ENCODE peak calls at places on chromosomes 3 and 15, in four cellular contexts. J is SK-N-SH, C is HepG2, Q is GM12878. W is an unnamed sample.

GRCh38 chr3:44969170-44969569 is 6.8 kb downstream of the ZDHHC3 start:
- DNase-seq in J (no peak), C (no peak), Q (no peak), W (no peak)

GRCh38 chr3:23659840-23660430 is 145.8 kb upstream of the UBE2E1 start:
- DNase-seq in J (no peak), C (no peak), Q (no peak), W (no peak)

GRCh38 chr15:80450811-80451321 is 46.7 kb downstream of the ARNT2 start:
- DNase-seq in J (no peak), C (no peak), Q (no peak), W (no peak)

GRCh38 chr15:96230557-96231181 is 99.8 kb upstream of the NR2F2 start:
- DNase-seq in J (no peak), C (no peak), Q (no peak), W (no peak)

GRCh38 chr15:101170568-101171350 is 81.1 kb downstream of the CHSY1 start:
- DNase-seq in J (no peak), C (no peak), Q (no peak), W (no peak)

GRCh38 chr3:12484983-12485327 is 675 bp downstream of the TSEN2 start:
- DNase-seq in J (no peak), C (peak), Q (no peak), W (no peak)

GRCh38 chr3:153848701-153849100 is 272.5 kb upstream of the ARHGEF26 start:
- DNase-seq in J (peak), C (peak), Q (no peak), W (no peak)

GRCh38 chr15:64642875-64643274 is 132.5 kb downstream of the RBPMS2 start:
- DNase-seq in J (no peak), C (peak), Q (no peak), W (no peak)

GRCh38 chr3:70849911-70850699 is 537.7 kb upstream of the MDFIC2 start:
- DNase-seq in J (no peak), C (no peak), Q (no peak), W (no peak)

GRCh38 chr15:92636401-92636949 is 19.1 kb downstream of the FAM174B start:
- DNase-seq in J (no peak), C (no peak), Q (no peak), W (no peak)

GRCh38 chr15:98905981-98906711 is 101.4 kb downstream of the PGPEP1L start:
- DNase-seq in J (no peak), C (no peak), Q (no peak), W (no peak)

GRCh38 chr3:4807381-4808280 is 171.6 kb upstream of the BHLHE40 start:
- DNase-seq in J (no peak), C (no peak), Q (no peak), W (no peak)

GRCh38 chr3:55333041-55333440 is 154.1 kb downstream of the WNT5A start:
- DNase-seq in J (no peak), C (no peak), Q (no peak), W (no peak)

GRCh38 chr15:100529556-100529955 is 806 bp upstream of the CERS3 start:
- DNase-seq in J (no peak), C (no peak), Q (no peak), W (no peak)

GRCh38 chr15:74541494-74542191 is 623 bp downstream of the ARID3B start:
- DNase-seq in J (peak), C (peak), Q (peak), W (no peak)

GRCh38 chr3:152445227-152445626 is 176.5 kb downstream of the MBNL1 start:
- DNase-seq in J (no peak), C (peak), Q (no peak), W (no peak)

GRCh38 chr15:84834227-84834955 is 17.2 kb downstream of the ALPK3 start:
- DNase-seq in J (no peak), C (no peak), Q (no peak), W (no peak)

GRCh38 chr3:97691354-97691753 is 73.2 kb upstream of the ARL6 start:
- DNase-seq in J (no peak), C (no peak), Q (no peak), W (no peak)

GRCh38 chr15:70587896-70588567 is 175.3 kb downstream of the UACA start:
- DNase-seq in J (no peak), C (no peak), Q (no peak), W (no peak)

GRCh38 chr15:66893294-66893693 is 172.1 kb upstream of the SMAD3 start:
- DNase-seq in J (no peak), C (no peak), Q (no peak), W (no peak)

GRCh38 chr3:69454204-69454787 is 68.4 kb upstream of the FRMD4B start:
- DNase-seq in J (no peak), C (no peak), Q (no peak), W (no peak)

GRCh38 chr3:14318638-14319037 is 83.8 kb upstream of the SLC6A6 start:
- DNase-seq in J (no peak), C (no peak), Q (no peak), W (no peak)

GRCh38 chr3:15525790-15526189 is 4.3 kb upstream of the COLQ start:
- DNase-seq in J (no peak), C (no peak), Q (no peak), W (no peak)

GRCh38 chr15:79170256-79170664 is 79.7 kb upstream of the RASGRF1 start:
- DNase-seq in J (peak), C (no peak), Q (no peak), W (no peak)

GRCh38 chr3:61594144-61594977 is 33.0 kb downstream of the PTPRG start:
- DNase-seq in J (peak), C (no peak), Q (no peak), W (no peak)

GRCh38 chr15:49605588-49605987 is 15.0 kb downstream of the FAM227B start:
- DNase-seq in J (no peak), C (no peak), Q (no peak), W (no peak)

GRCh38 chr3:144119611-144120010 is 148.0 kb downstream of the DIPK2A start:
- DNase-seq in J (no peak), C (no peak), Q (no peak), W (no peak)

GRCh38 chr3:155078959-155079794 is 942 bp upstream of the MME start:
- DNase-seq in J (peak), C (no peak), Q (no peak), W (no peak)

GRCh38 chr15:70212963-70213315 is 115.2 kb upstream of the TLE3 start:
- DNase-seq in J (no peak), C (no peak), Q (no peak), W (no peak)

GRCh38 chr3:46729038-46729437 is 11.4 kb upstream of the PRSS50 start:
- DNase-seq in J (no peak), C (no peak), Q (no peak), W (no peak)

GRCh38 chr3:193132247-193132646 is 108.8 kb upstream of the PLAAT1 start:
- DNase-seq in J (no peak), C (no peak), Q (no peak), W (no peak)

GRCh38 chr3:112633757-112634156 is 7.2 kb downstream of the CCDC80 start:
- DNase-seq in J (no peak), C (no peak), Q (no peak), W (no peak)

DNA sequence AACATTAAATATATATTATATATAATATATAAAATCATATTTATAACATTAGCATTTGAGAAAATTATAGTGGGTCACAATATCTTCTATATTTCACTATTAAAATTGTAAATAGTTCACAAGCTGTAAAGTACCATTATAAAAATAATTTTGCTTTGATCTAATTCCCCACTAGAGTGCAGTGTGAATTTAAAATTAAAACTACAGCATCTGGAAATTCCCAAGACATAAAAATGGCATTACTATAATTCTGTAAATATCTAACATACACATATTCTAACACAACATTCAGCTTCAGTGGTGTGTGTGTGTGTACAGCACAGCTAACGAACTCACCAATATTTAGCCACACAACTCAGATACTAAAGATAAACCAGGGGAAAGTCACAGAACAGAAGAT is 424.9 kb upstream of the ZNF385D start:
- DNase-seq in J (peak), C (no peak), Q (no peak), W (no peak)
- TF ChIP-seq TCF12 in J (no peak), C (no peak), Q (no peak), W (no peak)

GRCh38 chr15:31587583-31587982 is 260.9 kb downstream of the KLF13 start:
- DNase-seq in J (no peak), C (no peak), Q (no peak), W (no peak)
- TF ChIP-seq TCF12 in J (no peak), C (no peak), Q (no peak), W (no peak)

GRCh38 chr15:62736756-62737155 is 305.8 kb upstream of the TPM1 start:
- DNase-seq in J (peak), C (no peak), Q (no peak), W (no peak)

GRCh38 chr15:62740141-62741004 is 302.2 kb upstream of the TPM1 start:
- DNase-seq in J (peak), C (no peak), Q (no peak), W (no peak)

GRCh38 chr15:62739507-62739906 is 303.0 kb upstream of the TPM1 start:
- DNase-seq in J (peak), C (no peak), Q (no peak), W (no peak)

GRCh38 chr15:62739082-62739481 is 303.5 kb upstream of the TPM1 start:
- DNase-seq in J (no peak), C (no peak), Q (no peak), W (no peak)

GRCh38 chr15:62737551-62737950 is 305.0 kb upstream of the TPM1 start:
- DNase-seq in J (no peak), C (no peak), Q (no peak), W (no peak)
- TF ChIP-seq TCF12 in J (no peak), C (no peak), Q (no peak), W (no peak)

GRCh38 chr3:188052229-188052965 is 101.6 kb upstream of the LPP start:
- DNase-seq in J (no peak), C (peak), Q (no peak), W (peak)
- TF ChIP-seq TCF12 in J (no peak), C (no peak), Q (no peak), W (peak)

GRCh38 chr3:59133350-59133749 is 83.5 kb upstream of the CFAP20DC start:
- DNase-seq in J (no peak), C (no peak), Q (no peak), W (no peak)
- TF ChIP-seq TCF12 in J (peak), C (no peak), Q (no peak), W (no peak)

GRCh38 chr15:31434418-31435255 is 108.0 kb downstream of the KLF13 start:
- DNase-seq in J (no peak), C (no peak), Q (peak), W (no peak)

GRCh38 chr15:31433101-31433500 is 106.5 kb downstream of the KLF13 start:
- DNase-seq in J (no peak), C (no peak), Q (no peak), W (no peak)

GRCh38 chr15:31435891-31436628 is 109.4 kb downstream of the KLF13 start:
- DNase-seq in J (no peak), C (no peak), Q (no peak), W (no peak)

GRCh38 chr15:31433574-31433973 is 106.9 kb downstream of the KLF13 start:
- DNase-seq in J (no peak), C (no peak), Q (no peak), W (no peak)

GRCh38 chr15:31435256-31435781 is 108.7 kb downstream of the KLF13 start:
- DNase-seq in J (peak), C (peak), Q (peak), W (peak)
- TF ChIP-seq TCF12 in J (no peak), C (no peak), Q (no peak), W (no peak)

GRCh38 chr15:43912991-43913927 is 86.5 kb downstream of the WDR76 start:
- DNase-seq in J (no peak), C (peak), Q (no peak), W (peak)

GRCh38 chr15:43912208-43912607 is 85.4 kb downstream of the WDR76 start:
- DNase-seq in J (no peak), C (no peak), Q (no peak), W (no peak)

GRCh38 chr15:43911235-43911661 is 84.4 kb downstream of the WDR76 start:
- DNase-seq in J (no peak), C (no peak), Q (no peak), W (no peak)

GRCh38 chr15:43905755-43906154 is 79.0 kb downstream of the WDR76 start:
- DNase-seq in J (no peak), C (no peak), Q (no peak), W (no peak)

DNA sequence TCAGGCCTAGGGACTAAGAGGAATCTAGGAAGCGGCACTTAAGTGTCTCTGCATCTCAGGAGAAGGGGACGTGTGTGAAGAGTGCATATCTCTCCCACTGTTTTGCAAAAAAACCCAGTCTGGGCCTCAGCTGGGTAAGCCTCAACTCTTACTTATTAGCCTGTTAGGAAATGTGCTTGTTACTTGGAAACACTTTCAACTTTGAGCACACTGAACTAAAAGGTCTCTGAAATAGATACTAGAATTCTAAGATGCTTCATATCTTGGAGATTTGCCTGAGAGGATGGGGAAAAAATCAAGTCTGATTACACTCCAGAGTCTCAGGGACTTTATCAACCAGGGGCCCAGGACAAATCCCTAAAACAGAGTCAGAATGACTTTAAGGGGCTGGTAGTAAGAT is 81.8 kb downstream of the WDR76 start:
- DNase-seq in J (no peak), C (no peak), Q (no peak), W (no peak)
- TF ChIP-seq TCF12 in J (no peak), C (no peak), Q (no peak), W (no peak)

GRCh38 chr15:40988157-40988556 is 34.9 kb downstream of the CHAC1 start:
- DNase-seq in J (no peak), C (no peak), Q (no peak), W (no peak)
- TF ChIP-seq TCF12 in J (no peak), C (no peak), Q (no peak), W (no peak)